ENCODE peak calls at places on chromosome 7, in six cellular contexts. C, R, B, Q, S and T are unnamed samples.

GRCh38 chr7:3245077-3245476 is 56.0 kb upstream of the SDK1 start:
- DNase-seq in C (no peak), R (no peak), B (no peak), Q (no peak), S (no peak), T (no peak)

GRCh38 chr7:150954201-150954985 is 23.7 kb downstream of the KCNH2 start:
- DNase-seq in C (no peak), R (peak), B (no peak), Q (no peak), S (no peak), T (no peak)

GRCh38 chr7:157653827-157654207 is 317.0 kb downstream of the DNAJB6 start:
- DNase-seq in C (no peak), R (no peak), B (no peak), Q (no peak), S (no peak), T (no peak)

GRCh38 chr7:51949726-51950644 is 633.4 kb upstream of the COBL start:
- DNase-seq in C (no peak), R (no peak), B (no peak), Q (no peak), S (peak), T (no peak)

GRCh38 chr7:859368-860030 is 16.9 kb upstream of the GET4 start:
- DNase-seq in C (no peak), R (no peak), B (no peak), Q (no peak), S (no peak), T (no peak)

GRCh38 chr7:157542669-157543021 is 205.8 kb downstream of the DNAJB6 start:
- DNase-seq in C (no peak), R (no peak), B (no peak), Q (no peak), S (no peak), T (no peak)

GRCh38 chr7:17690030-17690429 is 250.3 kb downstream of the SNX13 start:
- DNase-seq in C (no peak), R (no peak), B (no peak), Q (peak), S (no peak), T (peak)

GRCh38 chr7:128005759-128006159 is 25.5 kb downstream of the LRRC4 start:
- DNase-seq in C (no peak), R (no peak), B (no peak), Q (no peak), S (no peak), T (no peak)

GRCh38 chr7:142587578-142588191 is 161.6 kb upstream of the PRSS1 start:
- DNase-seq in C (peak), R (no peak), B (no peak), Q (peak), S (peak), T (peak)

GRCh38 chr7:91720255-91720937 is 160.1 kb downstream of the MTERF1 start:
- DNase-seq in C (no peak), R (no peak), B (no peak), Q (no peak), S (no peak), T (peak)